ENCODE peak calls at places on chromosomes 2 and 18, in five cellular contexts. J, I, U, E and D are unnamed samples.

GRCh38 chr18:46621111-46621766 is 35.8 kb downstream of the LOXHD1 start:
- DNase-seq in U (no peak), E (no peak), J (no peak), I (no peak), D (no peak)

GRCh38 chr18:56038258-56039030 is 450.5 kb upstream of the TCF4 start:
- DNase-seq in E (no peak), J (no peak), U (no peak), I (no peak), D (no peak)

GRCh38 chr2:57776916-57777315 is 269.7 kb upstream of the VRK2 start:
- DNase-seq in J (no peak), I (no peak), U (no peak), E (no peak), D (no peak)

GRCh38 chr2:191202209-191202721 is 42.9 kb upstream of the MYO1B start:
- DNase-seq in U (no peak), J (no peak), E (no peak), I (no peak), D (no peak)

GRCh38 chr2:100104718-100105677 is 37.4 kb downstream of the AFF3 start:
- DNase-seq in U (no peak), J (peak; percentile 43), I (no peak), E (no peak), D (no peak)

GRCh38 chr2:128466377-128467175 is 147.9 kb upstream of the HS6ST1 start:
- DNase-seq in I (peak; percentile 90), U (no peak), J (no peak), E (no peak), D (peak; percentile 58)

GRCh38 chr2:20062615-20063545 is 11.5 kb upstream of the LAPTM4A start:
- DNase-seq in E (no peak), I (peak; percentile 82), U (no peak), J (no peak), D (no peak)

GRCh38 chr2:230657462-230657861 is 55.2 kb upstream of the CAB39 start:
- DNase-seq in E (no peak), U (no peak), J (no peak), I (no peak), D (no peak)